ENCODE peak calls at places on chromosomes 3 and 15, in five cellular contexts. J, Q, H, X and B are unnamed samples.

GRCh38 chr3:40713306-40713705 is 188.5 kb downstream of the ZNF621 start:
- DNase-seq in J (no peak), Q (no peak), H (no peak), X (no peak), B (no peak)

GRCh38 chr3:39208463-39209055 is 16.2 kb upstream of the XIRP1 start:
- DNase-seq in J (no peak), Q (peak; percentile 67), H (peak; percentile 42), X (peak; percentile 53), B (no peak)

GRCh38 chr3:188646592-188646991 is 492.6 kb downstream of the LPP start:
- DNase-seq in J (no peak), Q (no peak), H (no peak), X (peak; percentile 8), B (no peak)

GRCh38 chr3:99915911-99916310 is 98.2 kb downstream of the CMSS1 start:
- DNase-seq in J (no peak), Q (no peak), H (no peak), X (no peak), B (no peak)

GRCh38 chr3:22779737-22780136 is 423.4 kb upstream of the UBE2E2 start:
- DNase-seq in J (no peak), Q (no peak), H (no peak), X (no peak), B (no peak)

GRCh38 chr3:194225988-194226663 is 90.2 kb downstream of the HES1 start:
- DNase-seq in J (no peak), Q (no peak), H (no peak), X (no peak), B (no peak)

GRCh38 chr3:112699436-112699978 is 58.6 kb upstream of the CCDC80 start:
- DNase-seq in J (no peak), Q (no peak), H (no peak), X (peak; percentile 14), B (no peak)

GRCh38 chr3:44415421-44415820 is 62.0 kb downstream of the ZNF445 start:
- DNase-seq in J (no peak), Q (peak; percentile 4), H (no peak), X (no peak), B (no peak)

GRCh38 chr3:69764861-69765260 is 25.6 kb downstream of the MITF start:
- DNase-seq in J (no peak), Q (no peak), H (no peak), X (no peak), B (no peak)

GRCh38 chr3:39990532-39990931 is 181.1 kb downstream of the MYRIP start:
- DNase-seq in J (no peak), Q (peak; percentile 49), H (peak; percentile 66), X (peak; percentile 29), B (no peak)

GRCh38 chr15:41856716-41857115 is 18.1 kb downstream of the PLA2G4B start:
- DNase-seq in J (no peak), Q (no peak), H (no peak), X (no peak), B (no peak)

GRCh38 chr3:81761904-81762565 is 590 bp upstream of the GBE1 start:
- DNase-seq in J (no peak), Q (no peak), H (peak; percentile 25), X (no peak), B (no peak)

GRCh38 chr15:52337198-52337853 is 41.7 kb upstream of the MYO5C start:
- DNase-seq in J (no peak), Q (no peak), H (no peak), X (no peak), B (no peak)

GRCh38 chr3:48656841-48657281 is 5.8 kb downstream of the CELSR3 start:
- DNase-seq in J (no peak), Q (no peak), H (no peak), X (no peak), B (no peak)

GRCh38 chr15:101187820-101188516 is 63.9 kb downstream of the CHSY1 start:
- DNase-seq in J (no peak), Q (no peak), H (no peak), X (peak; percentile 73), B (no peak)

GRCh38 chr15:97425596-97425995 is 534.9 kb upstream of the ARRDC4 start:
- DNase-seq in J (no peak), Q (no peak), H (peak; percentile 80), X (no peak), B (no peak)

GRCh38 chr3:55486857-55487375 is at the start of gene WNT5A:
- DNase-seq in J (no peak), Q (peak; percentile 45), H (peak; percentile 41), X (peak; percentile 64), B (no peak)

GRCh38 chr15:72365844-72366243 is 10.0 kb downstream of the HEXA start:
- DNase-seq in J (no peak), Q (no peak), H (no peak), X (no peak), B (no peak)

GRCh38 chr3:66428733-66429132 is 72.1 kb downstream of the LRIG1 start:
- DNase-seq in J (no peak), Q (no peak), H (peak; percentile 70), X (peak; percentile 98), B (no peak)

GRCh38 chr15:51004103-51004536 is 90.6 kb downstream of the TNFAIP8L3 start:
- DNase-seq in J (no peak), Q (no peak), H (no peak), X (peak; percentile 62), B (no peak)

GRCh38 chr3:168539909-168540308 is 444.2 kb upstream of the GOLIM4 start:
- DNase-seq in J (no peak), Q (no peak), H (no peak), X (no peak), B (no peak)

GRCh38 chr3:72679540-72680198 is 168.6 kb downstream of the SHQ1 start:
- DNase-seq in J (no peak), Q (no peak), H (peak; percentile 62), X (no peak), B (no peak)

GRCh38 chr3:53721187-53721946 is 124.9 kb downstream of the CHDH start:
- DNase-seq in J (no peak), Q (no peak), H (no peak), X (no peak), B (no peak)